ENCODE peak calls at places on chromosomes 7 and 10, in eight cellular contexts. One of them, this sample, is unnamed.

GRCh38 chr7:28891192-28891872 is 66.8 kb downstream of the TRIL start:
- DNase-seq in endodermal cell: peak
- DNase-seq in psoas muscle: no peak
- DNase-seq in Panc1: no peak
- DNase-seq in cardiac muscle cell: no peak
- DNase-seq in adrenal gland: no peak
- DNase-seq in HCT116: no peak
- DNase-seq in epithelial cell of proximal tubule: peak
- DNase-seq in this sample: no peak

GRCh38 chr7:95004618-95005282 is 97.4 kb downstream of the PPP1R9A start:
- DNase-seq in endodermal cell: no peak
- DNase-seq in psoas muscle: no peak
- DNase-seq in Panc1: no peak
- DNase-seq in cardiac muscle cell: no peak
- DNase-seq in adrenal gland: no peak
- DNase-seq in HCT116: no peak
- DNase-seq in epithelial cell of proximal tubule: no peak
- DNase-seq in this sample: no peak

GRCh38 chr10:75764974-75765551 is 333.6 kb downstream of the LRMDA start:
- DNase-seq in endodermal cell: no peak
- DNase-seq in psoas muscle: no peak
- DNase-seq in Panc1: no peak
- DNase-seq in cardiac muscle cell: no peak
- DNase-seq in adrenal gland: no peak
- DNase-seq in HCT116: no peak
- DNase-seq in epithelial cell of proximal tubule: no peak
- DNase-seq in this sample: no peak

GRCh38 chr10:74223755-74224530 is 72.9 kb downstream of the ADK start:
- DNase-seq in endodermal cell: no peak
- DNase-seq in psoas muscle: no peak
- DNase-seq in Panc1: peak
- DNase-seq in cardiac muscle cell: no peak
- DNase-seq in adrenal gland: no peak
- DNase-seq in HCT116: peak
- DNase-seq in epithelial cell of proximal tubule: peak
- DNase-seq in this sample: no peak

GRCh38 chr7:142418316-142418715 is 160.5 kb upstream of the PRSS58 start:
- DNase-seq in endodermal cell: no peak
- DNase-seq in psoas muscle: no peak
- DNase-seq in Panc1: no peak
- DNase-seq in cardiac muscle cell: no peak
- DNase-seq in adrenal gland: no peak
- DNase-seq in HCT116: no peak
- DNase-seq in epithelial cell of proximal tubule: no peak
- DNase-seq in this sample: no peak

GRCh38 chr7:26584964-26585650 is 279.3 kb downstream of the SKAP2 start:
- DNase-seq in endodermal cell: no peak
- DNase-seq in psoas muscle: no peak
- DNase-seq in Panc1: no peak
- DNase-seq in cardiac muscle cell: no peak
- DNase-seq in adrenal gland: no peak
- DNase-seq in HCT116: no peak
- DNase-seq in epithelial cell of proximal tubule: no peak
- DNase-seq in this sample: no peak

GRCh38 chr10:69407621-69408301 is 9.0 kb downstream of the TACR2 start:
- DNase-seq in endodermal cell: peak
- DNase-seq in psoas muscle: no peak
- DNase-seq in Panc1: no peak
- DNase-seq in cardiac muscle cell: peak
- DNase-seq in adrenal gland: no peak
- DNase-seq in HCT116: no peak
- DNase-seq in epithelial cell of proximal tubule: no peak
- DNase-seq in this sample: no peak

GRCh38 chr7:25427721-25428120 is 199.4 kb upstream of the NPVF start:
- DNase-seq in endodermal cell: no peak
- DNase-seq in psoas muscle: no peak
- DNase-seq in Panc1: no peak
- DNase-seq in cardiac muscle cell: no peak
- DNase-seq in adrenal gland: no peak
- DNase-seq in HCT116: no peak
- DNase-seq in epithelial cell of proximal tubule: no peak
- DNase-seq in this sample: no peak

GRCh38 chr10:4656576-4657194 is 169.3 kb upstream of the AKR1E2 start:
- DNase-seq in endodermal cell: peak
- DNase-seq in psoas muscle: peak
- DNase-seq in Panc1: no peak
- DNase-seq in cardiac muscle cell: peak
- DNase-seq in adrenal gland: peak
- DNase-seq in HCT116: peak
- DNase-seq in epithelial cell of proximal tubule: no peak
- DNase-seq in this sample: no peak

GRCh38 chr10:46558411-46559185 is 2.1 kb upstream of the GPRIN2 start:
- DNase-seq in endodermal cell: peak
- DNase-seq in psoas muscle: peak
- DNase-seq in Panc1: no peak
- DNase-seq in cardiac muscle cell: no peak
- DNase-seq in adrenal gland: no peak
- DNase-seq in HCT116: no peak
- DNase-seq in epithelial cell of proximal tubule: no peak
- DNase-seq in this sample: no peak

GRCh38 chr10:51244308-51244707 is 170.0 kb downstream of the PRKG1 start:
- DNase-seq in endodermal cell: no peak
- DNase-seq in psoas muscle: no peak
- DNase-seq in Panc1: no peak
- DNase-seq in cardiac muscle cell: peak
- DNase-seq in adrenal gland: no peak
- DNase-seq in HCT116: no peak
- DNase-seq in epithelial cell of proximal tubule: no peak
- DNase-seq in this sample: no peak

GRCh38 chr10:6678211-6678803 is 98.2 kb upstream of the PRKCQ start:
- DNase-seq in endodermal cell: peak
- DNase-seq in psoas muscle: no peak
- DNase-seq in Panc1: no peak
- DNase-seq in cardiac muscle cell: peak
- DNase-seq in adrenal gland: peak
- DNase-seq in HCT116: peak
- DNase-seq in epithelial cell of proximal tubule: peak
- DNase-seq in this sample: no peak

GRCh38 chr10:66591865-66592264 is 334.0 kb upstream of the LRRTM3 start:
- DNase-seq in endodermal cell: no peak
- DNase-seq in psoas muscle: no peak
- DNase-seq in Panc1: no peak
- DNase-seq in cardiac muscle cell: no peak
- DNase-seq in adrenal gland: no peak
- DNase-seq in HCT116: no peak
- DNase-seq in epithelial cell of proximal tubule: no peak
- DNase-seq in this sample: no peak

GRCh38 chr7:92751902-92752901 is 84.2 kb downstream of the CDK6 start:
- DNase-seq in endodermal cell: no peak
- DNase-seq in psoas muscle: no peak
- DNase-seq in Panc1: peak
- DNase-seq in cardiac muscle cell: no peak
- DNase-seq in adrenal gland: no peak
- DNase-seq in HCT116: peak
- DNase-seq in epithelial cell of proximal tubule: peak
- DNase-seq in this sample: peak

GRCh38 chr10:91103384-91104184 is 116.9 kb upstream of the PCGF5 start:
- DNase-seq in endodermal cell: no peak
- DNase-seq in psoas muscle: no peak
- DNase-seq in Panc1: no peak
- DNase-seq in cardiac muscle cell: no peak
- DNase-seq in adrenal gland: no peak
- DNase-seq in HCT116: no peak
- DNase-seq in epithelial cell of proximal tubule: no peak
- DNase-seq in this sample: no peak

GRCh38 chr7:1368150-1368681 is 91.1 kb downstream of the MICALL2 start:
- DNase-seq in endodermal cell: no peak
- DNase-seq in psoas muscle: no peak
- DNase-seq in Panc1: no peak
- DNase-seq in cardiac muscle cell: peak
- DNase-seq in adrenal gland: no peak
- DNase-seq in HCT116: no peak
- DNase-seq in epithelial cell of proximal tubule: no peak
- DNase-seq in this sample: no peak
- H3K4me3 ChIP-seq in endodermal cell: no peak
- H3K4me3 ChIP-seq in psoas muscle: no peak
- H3K4me3 ChIP-seq in Panc1: no peak
- H3K4me3 ChIP-seq in cardiac muscle cell: no peak
- H3K4me3 ChIP-seq in adrenal gland: no peak
- H3K4me3 ChIP-seq in HCT116: no peak
- H3K4me3 ChIP-seq in epithelial cell of proximal tubule: no peak
- H3K4me3 ChIP-seq in this sample: no peak

GRCh38 chr7:74372511-74373111 is 81.1 kb upstream of the GTF2IRD1 start:
- DNase-seq in endodermal cell: no peak
- DNase-seq in psoas muscle: peak
- DNase-seq in Panc1: no peak
- DNase-seq in cardiac muscle cell: no peak
- DNase-seq in adrenal gland: no peak
- DNase-seq in HCT116: no peak
- DNase-seq in epithelial cell of proximal tubule: no peak
- DNase-seq in this sample: no peak

GRCh38 chr7:74372060-74372408 is 81.7 kb upstream of the GTF2IRD1 start:
- DNase-seq in endodermal cell: no peak
- DNase-seq in psoas muscle: no peak
- DNase-seq in Panc1: no peak
- DNase-seq in cardiac muscle cell: no peak
- DNase-seq in adrenal gland: no peak
- DNase-seq in HCT116: no peak
- DNase-seq in epithelial cell of proximal tubule: no peak
- DNase-seq in this sample: no peak

GRCh38 chr7:74375726-74376220 is 77.9 kb upstream of the GTF2IRD1 start:
- DNase-seq in endodermal cell: no peak
- DNase-seq in psoas muscle: no peak
- DNase-seq in Panc1: no peak
- DNase-seq in cardiac muscle cell: no peak
- DNase-seq in adrenal gland: no peak
- DNase-seq in HCT116: no peak
- DNase-seq in epithelial cell of proximal tubule: no peak
- DNase-seq in this sample: no peak

GRCh38 chr7:74373536-74373935 is 80.2 kb upstream of the GTF2IRD1 start:
- DNase-seq in endodermal cell: no peak
- DNase-seq in psoas muscle: no peak
- DNase-seq in Panc1: no peak
- DNase-seq in cardiac muscle cell: no peak
- DNase-seq in adrenal gland: no peak
- DNase-seq in HCT116: no peak
- DNase-seq in epithelial cell of proximal tubule: no peak
- DNase-seq in this sample: no peak

GRCh38 chr7:74371381-74372059 is 82.2 kb upstream of the GTF2IRD1 start:
- DNase-seq in endodermal cell: peak
- DNase-seq in psoas muscle: no peak
- DNase-seq in Panc1: no peak
- DNase-seq in cardiac muscle cell: peak
- DNase-seq in adrenal gland: no peak
- DNase-seq in HCT116: peak
- DNase-seq in epithelial cell of proximal tubule: no peak
- DNase-seq in this sample: no peak
- H3K4me3 ChIP-seq in endodermal cell: peak
- H3K4me3 ChIP-seq in psoas muscle: no peak
- H3K4me3 ChIP-seq in Panc1: no peak
- H3K4me3 ChIP-seq in cardiac muscle cell: no peak
- H3K4me3 ChIP-seq in adrenal gland: no peak
- H3K4me3 ChIP-seq in HCT116: no peak
- H3K4me3 ChIP-seq in epithelial cell of proximal tubule: no peak
- H3K4me3 ChIP-seq in this sample: no peak

GRCh38 chr7:47451851-47452205 is 130.1 kb downstream of the TNS3 start:
- DNase-seq in endodermal cell: no peak
- DNase-seq in psoas muscle: no peak
- DNase-seq in Panc1: no peak
- DNase-seq in cardiac muscle cell: no peak
- DNase-seq in adrenal gland: no peak
- DNase-seq in HCT116: no peak
- DNase-seq in epithelial cell of proximal tubule: no peak
- DNase-seq in this sample: peak
- H3K4me3 ChIP-seq in endodermal cell: no peak
- H3K4me3 ChIP-seq in psoas muscle: peak
- H3K4me3 ChIP-seq in Panc1: no peak
- H3K4me3 ChIP-seq in cardiac muscle cell: no peak
- H3K4me3 ChIP-seq in adrenal gland: no peak
- H3K4me3 ChIP-seq in HCT116: no peak
- H3K4me3 ChIP-seq in epithelial cell of proximal tubule: peak
- H3K4me3 ChIP-seq in this sample: no peak

GRCh38 chr7:123752534-123752933 is 3.7 kb upstream of the WASL start:
- DNase-seq in endodermal cell: no peak
- DNase-seq in psoas muscle: no peak
- DNase-seq in Panc1: no peak
- DNase-seq in cardiac muscle cell: no peak
- DNase-seq in adrenal gland: no peak
- DNase-seq in HCT116: no peak
- DNase-seq in epithelial cell of proximal tubule: no peak
- DNase-seq in this sample: no peak

GRCh38 chr7:123749537-123749857 is 694 bp upstream of the WASL start:
- DNase-seq in endodermal cell: no peak
- DNase-seq in psoas muscle: no peak
- DNase-seq in Panc1: no peak
- DNase-seq in cardiac muscle cell: no peak
- DNase-seq in adrenal gland: no peak
- DNase-seq in HCT116: peak
- DNase-seq in epithelial cell of proximal tubule: peak
- DNase-seq in this sample: peak

GRCh38 chr7:123748734-123749536 is at the start of gene WASL:
- DNase-seq in endodermal cell: peak
- DNase-seq in psoas muscle: peak
- DNase-seq in Panc1: no peak
- DNase-seq in cardiac muscle cell: peak
- DNase-seq in adrenal gland: peak
- DNase-seq in HCT116: peak
- DNase-seq in epithelial cell of proximal tubule: peak
- DNase-seq in this sample: peak

GRCh38 chr7:123751816-123752215 is 3.0 kb upstream of the WASL start:
- DNase-seq in endodermal cell: no peak
- DNase-seq in psoas muscle: no peak
- DNase-seq in Panc1: no peak
- DNase-seq in cardiac muscle cell: no peak
- DNase-seq in adrenal gland: no peak
- DNase-seq in HCT116: no peak
- DNase-seq in epithelial cell of proximal tubule: no peak
- DNase-seq in this sample: no peak

DNA sequence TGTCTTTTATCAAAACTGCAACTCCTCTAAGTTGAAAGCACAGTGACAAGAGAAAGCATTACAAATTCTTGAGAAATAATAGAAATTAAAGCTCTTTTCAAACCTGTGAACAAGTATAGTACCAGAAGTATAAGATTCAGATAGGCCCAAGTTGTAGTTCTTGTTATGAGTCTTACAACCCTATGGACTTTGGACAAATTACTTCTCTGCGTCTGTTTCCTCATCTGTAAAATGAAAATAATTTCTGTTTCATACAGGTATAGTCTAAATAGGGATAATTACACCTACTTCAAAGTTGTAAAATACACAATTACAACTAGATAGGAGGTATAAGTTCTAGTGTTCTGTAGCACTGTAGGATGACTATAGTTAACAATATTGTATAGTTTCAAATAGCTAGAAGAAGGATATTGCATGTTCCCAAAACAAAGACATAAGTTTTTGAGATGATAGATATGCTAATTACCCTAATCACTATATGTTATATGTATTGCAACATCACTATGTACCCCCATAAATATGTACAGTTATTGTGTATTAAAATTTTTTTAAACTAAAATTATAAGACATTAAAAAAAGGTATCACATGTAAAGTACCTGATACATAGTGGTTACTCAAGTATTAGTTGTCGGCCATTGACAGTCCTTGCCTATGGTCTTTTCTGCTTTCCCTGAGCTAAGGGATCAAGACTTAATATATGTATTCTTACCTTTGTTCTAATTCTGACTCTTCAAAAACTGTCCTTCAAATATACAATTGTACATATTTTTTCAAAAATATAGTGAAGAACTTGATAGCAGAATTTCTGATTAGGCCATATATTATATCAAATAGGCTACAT is 1.8 kb upstream of the WASL start:
- DNase-seq in endodermal cell: no peak
- DNase-seq in psoas muscle: no peak
- DNase-seq in Panc1: no peak
- DNase-seq in cardiac muscle cell: no peak
- DNase-seq in adrenal gland: no peak
- DNase-seq in HCT116: no peak
- DNase-seq in epithelial cell of proximal tubule: no peak
- DNase-seq in this sample: no peak
- H3K4me3 ChIP-seq in endodermal cell: peak
- H3K4me3 ChIP-seq in psoas muscle: peak
- H3K4me3 ChIP-seq in Panc1: peak
- H3K4me3 ChIP-seq in cardiac muscle cell: peak
- H3K4me3 ChIP-seq in adrenal gland: no peak
- H3K4me3 ChIP-seq in HCT116: no peak
- H3K4me3 ChIP-seq in epithelial cell of proximal tubule: peak
- H3K4me3 ChIP-seq in this sample: no peak

This sample was measured in AG04450.